ENCODE peak calls at places on chromosomes 2 and 18, in seven cellular contexts. C is heart right ventricle, I is OCI-LY7, E is epithelial cell of esophagus, G is Peyer's patch, U is BJ, L is kidney. Z is an unnamed sample.

GRCh38 chr2:128717758-128718710 is 399.4 kb upstream of the HS6ST1 start:
- DNase-seq in I (no peak), E (no peak), L (no peak), U (no peak), C (no peak), G (no peak), Z (no peak)

GRCh38 chr2:225660262-225661091 is 261.0 kb downstream of the NYAP2 start:
- DNase-seq in E (peak), L (peak), I (peak), U (no peak), C (peak), G (peak), Z (no peak)

GRCh38 chr2:127820080-127820668 is 9.2 kb upstream of the WDR33 start:
- DNase-seq in I (peak), C (no peak), U (no peak), L (no peak), E (peak), G (no peak), Z (no peak)

GRCh38 chr18:8208716-8209115 is 400.5 kb upstream of the RAB12 start:
- DNase-seq in U (no peak), C (no peak), I (no peak), G (no peak), E (peak), L (no peak), Z (no peak)

GRCh38 chr2:240919161-240919781 is 13.1 kb downstream of the CROCC2 start:
- DNase-seq in I (no peak), G (peak), L (peak), C (peak), E (no peak), U (no peak), Z (no peak)

GRCh38 chr2:71801969-71802368 is 345.7 kb downstream of the CYP26B1 start:
- DNase-seq in L (no peak), U (no peak), E (peak), I (no peak), C (peak), G (peak), Z (no peak)

GRCh38 chr2:199471443-199472057 is 13.8 kb upstream of the SATB2 start:
- DNase-seq in U (no peak), L (peak), C (no peak), G (peak), I (peak), E (no peak), Z (no peak)

GRCh38 chr18:59144483-59144882 is 4.8 kb downstream of the SEC11C start:
- DNase-seq in I (no peak), C (no peak), L (no peak), U (no peak), G (no peak), E (no peak), Z (no peak)

GRCh38 chr2:233385489-233386044 is 31.3 kb downstream of the DGKD start:
- DNase-seq in E (no peak), G (no peak), C (no peak), U (no peak), I (peak), L (no peak), Z (no peak)

GRCh38 chr2:101515512-101515911 is 40.6 kb upstream of the RFX8 start:
- DNase-seq in U (no peak), C (peak), E (no peak), L (no peak), I (no peak), G (no peak), Z (no peak)

GRCh38 chr18:24538421-24539264 is 78.2 kb downstream of the HRH4 start:
- DNase-seq in G (no peak), I (no peak), U (no peak), L (no peak), E (no peak), C (no peak), Z (no peak)

GRCh38 chr2:119419065-119419464 is 12.6 kb upstream of the TMEM37 start:
- DNase-seq in I (no peak), G (no peak), U (no peak), E (no peak), L (no peak), C (no peak), Z (no peak)

GRCh38 chr2:163934134-163934533 is 198.3 kb upstream of the FIGN start:
- DNase-seq in I (no peak), E (peak), U (no peak), L (no peak), C (no peak), G (no peak), Z (peak)

GRCh38 chr2:238278626-238279323 is 9.6 kb downstream of the PER2 start:
- DNase-seq in E (no peak), G (no peak), L (peak), I (peak), U (no peak), C (no peak), Z (no peak)

GRCh38 chr2:136324966-136325365 is 207.0 kb upstream of the CXCR4 start:
- DNase-seq in U (no peak), G (no peak), L (no peak), E (no peak), I (peak), C (no peak), Z (no peak)

GRCh38 chr18:42401131-42401673 is 446.2 kb downstream of the PIK3C3 start:
- DNase-seq in L (no peak), E (no peak), G (no peak), C (no peak), U (no peak), I (no peak), Z (no peak)

GRCh38 chr2:159711562-159712193 is 628 bp upstream of the MARCHF7 start:
- DNase-seq in L (no peak), I (no peak), E (no peak), U (peak), G (no peak), C (no peak), Z (no peak)

GRCh38 chr2:174125151-174125550 is 123.2 kb downstream of the OLA1 start:
- DNase-seq in L (no peak), G (no peak), E (no peak), C (no peak), U (no peak), I (no peak), Z (no peak)

GRCh38 chr2:241088791-241089732 is 13.0 kb downstream of the MTERF4 start:
- DNase-seq in C (no peak), L (no peak), U (no peak), I (no peak), E (no peak), G (no peak), Z (no peak)

GRCh38 chr18:64765908-64766307 is 617.0 kb upstream of the LINC00305 start:
- DNase-seq in E (no peak), U (no peak), C (no peak), L (no peak), I (no peak), G (no peak), Z (no peak)

GRCh38 chr2:73020306-73020656 is 51.2 kb downstream of the SFXN5 start:
- DNase-seq in E (no peak), C (no peak), I (no peak), G (peak), U (no peak), L (no peak), Z (no peak)

GRCh38 chr2:151616760-151617339 is 117.4 kb downstream of the NEB start:
- DNase-seq in C (no peak), L (no peak), U (no peak), E (no peak), I (no peak), G (no peak), Z (no peak)
- TF ChIP-seq CTCF in C (no peak), L (no peak), U (no peak), E (no peak), I (peak), G (no peak), Z (no peak)

GRCh38 chr2:85704800-85705679 is 10.9 kb downstream of the GNLY start:
- DNase-seq in G (no peak), L (no peak), C (no peak), U (no peak), E (no peak), I (peak), Z (no peak)
- H3K4me3 ChIP-seq in G (peak), L (no peak), C (no peak), U (no peak), E (no peak), I (no peak), Z (no peak)

GRCh38 chr2:226963528-226963927 is 127.7 kb downstream of the RHBDD1 start:
- DNase-seq in E (peak), I (no peak), L (no peak), C (no peak), U (no peak), G (no peak), Z (peak)
- TF ChIP-seq CTCF in E (no peak), I (no peak), L (no peak), C (no peak), U (no peak), G (no peak), Z (no peak)

GRCh38 chr2:9799011-9799596 is 44.2 kb upstream of the TAF1B start:
- DNase-seq in I (no peak), U (no peak), C (no peak), L (peak), E (no peak), G (peak), Z (no peak)
- H3K4me3 ChIP-seq in I (no peak), U (no peak), C (no peak), L (no peak), E (no peak), G (peak), Z (no peak)

DNA sequence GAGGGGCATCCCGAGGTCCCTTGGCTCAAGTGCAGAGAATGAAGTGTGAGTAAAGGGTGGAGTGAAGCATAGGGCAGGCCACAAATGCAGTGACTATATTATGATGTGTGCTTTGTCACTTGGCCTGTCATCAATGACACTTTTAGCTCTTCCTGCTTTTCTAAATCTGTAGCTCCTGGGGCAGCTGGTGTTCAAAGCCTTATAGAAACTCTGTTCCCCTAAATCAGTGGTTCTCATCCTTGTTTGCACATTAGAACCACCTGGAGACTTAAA is 135.6 kb upstream of the LGALSL start:
- DNase-seq in I (peak), C (no peak), E (no peak), L (no peak), U (no peak), G (no peak), Z (no peak)
- TF ChIP-seq CTCF in I (no peak), C (no peak), E (no peak), L (no peak), U (no peak), G (no peak), Z (no peak)

DNA sequence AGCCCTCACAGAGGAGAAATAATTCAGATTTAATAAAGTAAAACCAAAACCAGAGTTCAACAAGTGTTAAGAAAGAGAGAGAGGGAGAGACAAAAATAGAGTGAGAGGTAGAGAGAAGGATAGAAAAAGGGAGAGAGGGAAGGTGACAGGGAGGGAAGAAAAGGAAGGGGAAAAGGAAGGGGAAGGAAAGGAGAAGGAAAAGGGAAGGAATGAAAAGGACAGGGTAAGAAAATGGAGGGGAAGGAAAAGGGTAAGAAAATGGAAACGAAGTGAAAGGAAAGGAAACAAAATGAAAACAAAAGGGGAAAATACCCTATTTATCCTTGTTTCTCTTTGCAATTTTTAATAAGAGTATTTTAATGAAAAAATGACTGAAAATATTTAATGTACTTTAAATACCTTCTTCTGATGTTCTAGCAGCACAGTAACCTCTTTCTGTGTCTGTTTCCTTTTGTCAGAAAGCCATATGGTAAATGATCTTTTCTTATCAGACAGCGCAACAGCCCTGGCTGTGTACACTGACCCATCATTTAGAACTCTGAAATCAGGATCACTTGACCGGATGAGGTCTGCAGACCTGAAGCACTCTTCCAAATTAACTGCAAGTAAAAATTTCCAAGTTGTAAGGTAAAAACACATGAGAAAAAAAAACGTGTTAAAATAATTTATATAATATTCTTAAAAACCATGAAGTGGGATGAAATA is 11.8 kb downstream of the DSC3 start:
- DNase-seq in L (no peak), E (no peak), U (no peak), I (no peak), C (no peak), G (no peak), Z (no peak)
- H3K4me3 ChIP-seq in L (no peak), E (no peak), U (no peak), I (no peak), C (no peak), G (no peak), Z (no peak)

GRCh38 chr2:176470713-176471112 is 201.5 kb downstream of the MTX2 start:
- DNase-seq in L (no peak), E (no peak), U (no peak), I (no peak), G (no peak), C (no peak), Z (no peak)
- TF ChIP-seq CTCF in L (no peak), E (no peak), U (no peak), I (no peak), G (no peak), C (no peak), Z (no peak)

GRCh38 chr18:79317718-79318117 is 78.0 kb upstream of the NFATC1 start:
- DNase-seq in E (no peak), I (no peak), G (no peak), L (no peak), U (no peak), C (no peak), Z (no peak)
- H3K4me3 ChIP-seq in E (no peak), I (no peak), G (no peak), L (no peak), U (no peak), C (no peak), Z (no peak)

GRCh38 chr18:48022021-48022420 is 91.6 kb upstream of the SMAD2 start:
- DNase-seq in I (no peak), E (no peak), U (no peak), L (peak), C (no peak), G (peak), Z (no peak)

GRCh38 chr18:48024891-48025660 is 94.6 kb upstream of the SMAD2 start:
- DNase-seq in E (no peak), L (peak), G (peak), I (no peak), C (no peak), U (no peak), Z (no peak)

GRCh38 chr18:48022531-48023330 is 92.3 kb upstream of the SMAD2 start:
- DNase-seq in U (no peak), E (peak), I (peak), G (peak), L (no peak), C (peak), Z (no peak)

GRCh38 chr18:48024009-48024512 is 93.6 kb upstream of the SMAD2 start:
- DNase-seq in U (no peak), G (peak), I (no peak), C (no peak), L (peak), E (no peak), Z (no peak)

GRCh38 chr18:48023334-48024008 is 93.0 kb upstream of the SMAD2 start:
- DNase-seq in L (peak), C (peak), E (peak), U (no peak), I (peak), G (peak), Z (no peak)
- TF ChIP-seq CTCF in L (peak), C (peak), E (peak), U (peak), I (peak), G (peak), Z (peak)

GRCh38 chr2:59502981-59503380 is 1050.5 kb downstream of the BCL11A start:
- DNase-seq in C (no peak), G (no peak), E (no peak), U (no peak), L (no peak), I (no peak), Z (no peak)
- H3K4me3 ChIP-seq in C (no peak), G (no peak), E (no peak), U (no peak), L (no peak), I (no peak), Z (no peak)

Z was measured in retinal pigment epithelial cell.